ENCODE peak calls at places on chromosomes 5 and 9, in six cellular contexts. N, B, D, X, G and L are unnamed samples.

GRCh38 chr9:20650313-20650712 is 28.0 kb upstream of the MLLT3 start:
- DNase-seq in N (no peak), B (no peak), X (no peak), G (no peak), D (no peak), L (no peak)

GRCh38 chr5:165057156-165057555 is 1551.7 kb downstream of the MAT2B start:
- DNase-seq in N (no peak), X (no peak), B (no peak), D (no peak), G (no peak), L (no peak)

GRCh38 chr9:137550241-137550621 is at the start of gene PNPLA7:
- DNase-seq in B (peak; percentile 87), N (peak; percentile 89), G (peak; percentile 92), X (peak; percentile 49), D (peak; percentile 89), L (peak; percentile 31)

GRCh38 chr9:77018058-77019009 is 1.1 kb upstream of the FOXB2 start:
- DNase-seq in D (no peak), N (no peak), X (no peak), B (no peak), G (no peak), L (no peak)

GRCh38 chr5:82522912-82523311 is 244.8 kb upstream of the RPS23 start:
- DNase-seq in D (no peak), X (no peak), G (no peak), B (no peak), N (no peak), L (no peak)

GRCh38 chr9:130232899-130233586 is 32.5 kb upstream of the HMCN2 start:
- DNase-seq in D (no peak), X (no peak), B (no peak), N (no peak), G (peak; percentile 67), L (no peak)

GRCh38 chr5:145978672-145979071 is 42.3 kb downstream of the SH3RF2 start:
- DNase-seq in X (no peak), B (peak; percentile 36), G (no peak), D (no peak), N (no peak), L (no peak)

GRCh38 chr9:79390077-79390673 is 181.6 kb upstream of the TLE4 start:
- DNase-seq in G (no peak), N (no peak), B (no peak), D (no peak), X (no peak), L (no peak)

GRCh38 chr5:67015577-67016290 is 180.9 kb downstream of the CD180 start:
- DNase-seq in B (no peak), D (no peak), X (no peak), G (no peak), N (no peak), L (no peak)

GRCh38 chr9:137314561-137315560 is 12.8 kb upstream of the NRARP start:
- DNase-seq in D (no peak), X (no peak), G (peak; percentile 77), B (peak; percentile 39), N (peak; percentile 60), L (no peak)

GRCh38 chr9:3699868-3700267 is 174.1 kb upstream of the RFX3 start:
- DNase-seq in D (no peak), N (no peak), B (no peak), X (no peak), G (no peak), L (no peak)

GRCh38 chr5:124057161-124057814 is 545.3 kb downstream of the CSNK1G3 start:
- DNase-seq in D (no peak), B (no peak), X (no peak), N (peak; percentile 58), G (peak; percentile 82), L (no peak)

GRCh38 chr9:71769175-71770165 is 1.2 kb upstream of the CEMIP2 start:
- DNase-seq in X (peak; percentile 71), N (peak; percentile 93), D (peak; percentile 53), B (peak; percentile 78), G (peak; percentile 96), L (peak; percentile 72)

GRCh38 chr9:37026085-37026935 is 7.8 kb downstream of the PAX5 start:
- DNase-seq in B (no peak), X (no peak), D (no peak), G (peak; percentile 78), N (peak; percentile 68), L (no peak)

GRCh38 chr9:133375116-133375723 is 640 bp downstream of the SURF4 start:
- DNase-seq in G (no peak), D (no peak), B (no peak), N (peak; percentile 73), X (no peak), L (no peak)

GRCh38 chr9:120374817-120375216 is 205.2 kb downstream of the CDK5RAP2 start:
- DNase-seq in G (no peak), D (no peak), X (no peak), B (no peak), N (no peak), L (no peak)

GRCh38 chr5:24668050-24668449 is 23.3 kb upstream of the CDH10 start:
- DNase-seq in N (no peak), X (no peak), B (no peak), G (no peak), D (no peak), L (no peak)

GRCh38 chr5:76046761-76047160 is 36.4 kb upstream of the SV2C start:
- DNase-seq in D (no peak), B (no peak), N (no peak), G (no peak), X (no peak), L (no peak)

GRCh38 chr9:135874859-135875258 is 32.5 kb downstream of the CAMSAP1 start:
- DNase-seq in N (no peak), D (no peak), B (no peak), X (no peak), G (no peak), L (no peak)

GRCh38 chr5:149418910-149419531 is 39.9 kb upstream of the IL17B start:
- DNase-seq in D (no peak), G (no peak), B (no peak), X (no peak), N (no peak), L (no peak)

DNA sequence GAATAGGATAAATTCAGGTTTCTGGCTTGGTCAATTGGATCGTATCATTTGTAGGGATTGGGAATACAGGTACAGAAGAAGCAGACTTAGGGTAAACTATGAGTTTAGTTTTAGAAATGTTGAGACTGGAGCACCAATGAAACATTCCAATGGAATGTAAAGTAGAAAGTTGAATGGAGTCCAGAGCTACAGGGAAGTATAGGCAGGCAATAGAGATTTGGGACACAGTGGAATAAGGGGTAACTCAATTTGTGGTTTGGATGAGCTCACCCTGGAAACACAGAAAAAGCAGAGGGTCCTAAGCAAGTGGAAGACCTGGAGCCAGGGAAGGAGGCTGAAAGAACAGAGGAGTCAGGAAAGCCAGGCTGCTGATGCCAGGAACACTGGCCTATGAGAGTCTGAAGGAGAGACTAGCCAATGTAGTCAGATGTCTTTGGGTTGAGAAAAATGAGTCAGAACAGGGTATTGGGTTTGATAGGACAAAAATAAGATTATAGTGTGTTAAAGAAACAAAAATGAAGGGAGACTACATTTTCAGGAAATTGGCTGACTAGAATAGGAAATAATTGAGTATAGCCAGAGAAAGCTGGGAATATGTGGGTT is 72.8 kb downstream of the STARD4 start:
- DNase-seq in N (no peak), G (no peak), X (no peak), B (no peak), D (no peak), L (no peak)
- H3K4me1 ChIP-seq in N (no peaks in the 10 kb centered on the region), G (no peaks in the 10 kb centered on the region), X (no peaks in the 10 kb centered on the region), B (no peaks in the 10 kb centered on the region), D (no peaks in the 10 kb centered on the region), L (no peaks in the 10 kb centered on the region)

GRCh38 chr9:111284703-111285102 is 45.3 kb downstream of the OR2K2 start:
- DNase-seq in D (no peak), B (no peak), N (no peak), X (no peak), G (no peak), L (no peak)
- H3K27ac ChIP-seq in D (no peak overlapping the region), B (no peak overlapping the region), N (no peak overlapping the region), X (no peak overlapping the region), G (peak overlapping the region; percentile 22), L (no peak overlapping the region)

GRCh38 chr9:92403153-92403552 is 1.2 kb downstream of the OGN start:
- DNase-seq in B (no peak), X (no peak), N (no peak), D (no peak), G (no peak), L (no peak)

GRCh38 chr9:92404437-92404836 is at the start of gene OGN:
- DNase-seq in X (no peak), D (no peak), G (no peak), B (no peak), N (no peak), L (no peak)

GRCh38 chr9:92405770-92406169 is 1.4 kb upstream of the OGN start:
- DNase-seq in X (no peak), B (no peak), N (no peak), D (no peak), G (no peak), L (no peak)

GRCh38 chr9:92402359-92402758 is 2.0 kb downstream of the OGN start:
- DNase-seq in G (no peak), X (no peak), D (no peak), N (no peak), B (no peak), L (no peak)

GRCh38 chr9:92404031-92404430 is 347 bp downstream of the OGN start:
- DNase-seq in G (no peak), X (no peak), B (no peak), N (no peak), D (no peak), L (no peak)
- H3K4me3 ChIP-seq in G (no peak overlapping the region), X (no peak overlapping the region), B (no peak overlapping the region), N (no peak overlapping the region), D (no peak overlapping the region), L (peak overlapping the region; percentile 68)

GRCh38 chr5:147803941-147804717 is 21.6 kb upstream of the JAKMIP2 start:
- DNase-seq in D (no peak), X (no peak), B (no peak), N (no peak), G (no peak), L (no peak)

GRCh38 chr5:147805030-147805454 is 22.5 kb upstream of the JAKMIP2 start:
- DNase-seq in G (peak; percentile 84), D (no peak), X (no peak), N (no peak), B (peak; percentile 21), L (no peak)

GRCh38 chr5:147813696-147814095 is 17.8 kb downstream of the SPINK1 start:
- DNase-seq in N (no peak), B (no peak), G (no peak), X (no peak), D (no peak), L (no peak)

DNA sequence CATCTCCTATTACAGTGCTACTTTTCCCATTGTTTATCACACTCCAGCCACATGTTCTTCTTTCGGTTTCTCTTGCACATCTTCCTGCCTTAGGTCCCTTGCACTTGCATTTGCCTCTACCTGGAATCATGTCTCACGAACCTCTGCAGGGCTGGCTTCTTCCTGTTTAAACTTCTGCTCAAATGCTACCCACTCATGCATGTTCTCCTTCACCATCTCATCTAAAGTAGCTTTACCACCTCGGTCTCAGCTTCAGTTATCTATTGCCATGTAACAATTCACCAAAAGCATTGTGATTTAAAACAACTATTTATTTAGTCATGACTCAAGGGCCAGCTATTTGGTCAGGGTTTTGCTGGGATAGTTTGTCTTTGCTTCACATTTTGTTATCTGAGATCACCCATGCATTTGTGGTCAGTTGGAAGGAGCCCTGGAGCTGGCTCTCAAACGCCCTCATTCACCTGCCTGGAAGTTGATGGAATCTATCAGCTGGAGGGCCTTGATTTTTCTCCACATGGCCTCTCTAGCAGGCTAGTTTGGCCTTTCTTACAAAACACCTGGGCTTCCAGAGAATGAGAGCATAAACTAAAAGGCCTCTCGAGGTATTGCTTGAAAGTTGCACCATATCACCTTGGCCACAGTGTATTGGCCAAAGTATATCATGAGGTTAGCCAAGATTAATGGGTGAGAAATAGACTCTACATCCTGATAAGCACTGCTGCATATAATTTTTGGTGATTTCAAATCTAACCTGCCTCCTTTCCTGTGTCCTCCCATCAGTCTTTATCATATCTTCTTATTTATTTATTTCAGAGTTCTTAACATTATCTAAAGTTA is 21.4 kb downstream of the SPINK1 start:
- DNase-seq in X (no peak), N (no peak), B (no peak), D (no peak), G (no peak), L (no peak)
- H3K4me1 ChIP-seq in X (no peaks in the 10 kb centered on the region), N (no peaks in the 10 kb centered on the region), B (no peaks in the 10 kb centered on the region), D (no peaks in the 10 kb centered on the region), G (peaks cover 4% of the 10 kb centered on the region), L (no peaks in the 10 kb centered on the region)